ENCODE peak calls at places on chromosomes 6 and 20, in eight cellular contexts. U is psoas muscle, R is mesendoderm, T is cardiac muscle cell, J is RWPE1, E is tibial nerve, B is left lung, G is K562. O is an unnamed sample.
A peak's percentile ranks its signal among the peaks of the same experiment; 100 is the strongest.

GRCh38 chr6:106731144-106731842 is 101.9 kb downstream of the QRSL1 start:
- DNase-seq in E (no peak), B (no peak), R (no peak), T (no peak), J (no peak), U (no peak), G (no peak), O (no peak)

GRCh38 chr6:20211941-20212391 is 303 bp downstream of the MBOAT1 start:
- DNase-seq in T (peak; percentile 47), E (no peak), B (no peak), G (peak; percentile 54), J (peak; percentile 48), U (no peak), R (peak; percentile 71), O (no peak)

GRCh38 chr20:37734228-37734980 is 40.6 kb downstream of the CTNNBL1 start:
- DNase-seq in U (no peak), R (no peak), B (no peak), G (no peak), J (no peak), T (peak; percentile 87), E (no peak), O (no peak)

GRCh38 chr20:25308083-25308491 is 60.2 kb downstream of the PYGB start:
- DNase-seq in J (no peak), U (no peak), R (no peak), B (peak; percentile 72), G (no peak), T (no peak), E (no peak), O (no peak)

GRCh38 chr6:42766163-42766670 is 15.6 kb upstream of the BICRAL start:
- DNase-seq in J (no peak), T (no peak), R (no peak), B (no peak), U (peak; percentile 72), G (no peak), E (no peak), O (no peak)

GRCh38 chr6:157814883-157815282 is 8.2 kb upstream of the SNX9 start:
- DNase-seq in U (no peak), T (no peak), R (no peak), B (no peak), G (no peak), J (no peak), E (no peak), O (no peak)

GRCh38 chr20:34066476-34067090 is 45.5 kb downstream of the EIF2S2 start:
- DNase-seq in E (no peak), R (peak; percentile 44), U (no peak), G (no peak), T (peak; percentile 28), J (no peak), B (no peak), O (no peak)

GRCh38 chr6:110853754-110854477 is 20.7 kb upstream of the AMD1 start:
- DNase-seq in E (no peak), T (no peak), G (no peak), J (peak; percentile 29), R (no peak), B (no peak), U (no peak), O (no peak)

GRCh38 chr6:6851059-6851658 is 256.6 kb upstream of the RREB1 start:
- DNase-seq in T (peak; percentile 99), J (peak; percentile 91), B (no peak), R (peak; percentile 51), E (no peak), G (peak; percentile 85), U (no peak), O (no peak)

GRCh38 chr20:17395729-17396128 is 135.4 kb downstream of the BFSP1 start:
- DNase-seq in G (no peak), B (no peak), J (no peak), U (no peak), E (no peak), R (no peak), T (no peak), O (no peak)

GRCh38 chr6:38234934-38235678 is 404.6 kb downstream of the BTBD9 start:
- DNase-seq in R (no peak), E (no peak), J (no peak), G (no peak), B (no peak), U (no peak), T (no peak), O (no peak)

GRCh38 chr6:49300911-49301310 is 162.1 kb downstream of the MMUT start:
- DNase-seq in B (no peak), R (no peak), J (no peak), E (no peak), T (no peak), G (no peak), U (no peak), O (no peak)

GRCh38 chr6:149859938-149860337 is 4.2 kb downstream of the LRP11 start:
- DNase-seq in T (no peak), G (no peak), U (no peak), R (no peak), E (no peak), B (no peak), J (no peak), O (no peak)

GRCh38 chr6:149861603-149862423 is 2.3 kb downstream of the LRP11 start:
- DNase-seq in R (no peak), U (no peak), E (no peak), T (no peak), B (no peak), G (no peak), J (no peak), O (no peak)

GRCh38 chr6:149860513-149860833 is 3.7 kb downstream of the LRP11 start:
- DNase-seq in R (no peak), T (no peak), J (no peak), G (no peak), U (no peak), B (no peak), E (no peak), O (no peak)

GRCh38 chr6:149859368-149859767 is 4.8 kb downstream of the LRP11 start:
- DNase-seq in E (no peak), U (no peak), B (no peak), J (no peak), T (peak; percentile 84), G (no peak), R (no peak), O (no peak)

DNA sequence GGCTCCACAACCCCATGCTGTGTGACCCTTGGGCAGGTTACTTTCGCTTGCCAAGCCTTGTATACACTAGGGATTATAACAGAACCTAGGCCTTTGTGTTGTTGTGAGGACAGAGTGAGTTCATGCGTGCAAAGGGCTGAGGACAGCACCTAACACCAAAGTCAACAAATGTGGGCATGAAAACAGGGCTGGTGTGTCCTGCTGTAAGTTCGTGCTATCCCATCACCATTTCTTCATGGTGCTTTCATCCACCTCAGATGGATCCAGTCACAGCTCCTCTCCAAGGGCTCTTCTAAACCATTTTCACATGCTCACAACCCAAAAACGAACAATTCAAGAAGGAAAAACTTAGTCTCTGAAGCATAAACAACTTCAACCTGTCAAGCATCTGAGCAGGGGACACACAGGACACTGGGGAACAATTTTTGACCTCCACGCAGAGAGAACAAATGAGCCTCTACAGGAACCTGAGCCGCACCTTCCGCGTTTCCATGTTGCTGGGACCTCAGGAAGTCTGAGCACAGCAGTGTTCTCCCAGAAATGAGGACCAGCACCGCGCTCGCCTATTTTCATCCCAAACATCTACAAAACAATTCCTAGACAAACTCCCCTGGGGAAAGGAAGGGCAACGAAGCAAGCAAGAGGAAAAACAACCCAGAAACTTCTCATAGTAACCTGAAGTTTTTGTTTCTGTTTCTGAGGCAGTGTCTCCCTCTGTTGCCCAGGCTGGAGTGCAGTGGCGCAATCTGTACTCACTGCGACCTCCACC is 3.1 kb downstream of the LRP11 start:
- DNase-seq in G (no peak), U (no peak), T (no peak), E (no peak), R (no peak), B (no peak), J (no peak), O (no peak)
- H3K27ac ChIP-seq in G (no peak overlapping the region), U (no peak overlapping the region), T (no peak overlapping the region), E (no peak overlapping the region), R (no peak overlapping the region), B (no peak overlapping the region), J (peak overlapping the region; percentile 98), O (no peak overlapping the region)

GRCh38 chr20:49484180-49485140 is 2.0 kb upstream of the KCNB1 start:
- DNase-seq in R (peak; percentile 94), E (peak; percentile 72), G (peak; percentile 72), B (peak; percentile 90), U (peak; percentile 91), J (peak; percentile 92), T (peak; percentile 86), O (peak; percentile 58)

GRCh38 chr20:49482621-49483017 is at the start of gene KCNB1:
- DNase-seq in J (peak; percentile 83), E (peak; percentile 30), B (peak; percentile 76), U (peak; percentile 83), R (peak; percentile 91), G (peak; percentile 48), T (peak; percentile 76), O (no peak)

GRCh38 chr20:49483018-49483705 is 694 bp upstream of the KCNB1 start:
- DNase-seq in R (peak; percentile 43), T (no peak), E (no peak), J (no peak), G (no peak), U (no peak), B (no peak), O (no peak)

GRCh38 chr20:49482173-49482572 is 295 bp downstream of the KCNB1 start:
- DNase-seq in E (no peak), U (no peak), T (no peak), B (no peak), G (no peak), J (no peak), R (no peak), O (no peak)

GRCh38 chr20:49483706-49484101 is 1.2 kb upstream of the KCNB1 start:
- DNase-seq in G (no peak), U (no peak), E (no peak), B (no peak), T (no peak), J (no peak), R (no peak), O (no peak)
- H3K27ac ChIP-seq in G (no peak overlapping the region), U (no peak overlapping the region), E (no peak overlapping the region), B (no peak overlapping the region), T (no peak overlapping the region), J (no peak overlapping the region), R (no peak overlapping the region), O (no peak overlapping the region)

GRCh38 chr6:128487055-128487454 is 33.3 kb downstream of the PTPRK start:
- DNase-seq in E (no peak), T (no peak), U (no peak), J (no peak), B (no peak), G (no peak), R (peak; percentile 61), O (no peak)
- H3K27ac ChIP-seq in E (no peak overlapping the region), T (no peak overlapping the region), U (no peak overlapping the region), J (no peak overlapping the region), B (no peak overlapping the region), G (no peak overlapping the region), R (no peak overlapping the region), O (peak overlapping the region; percentile 1)

DNA sequence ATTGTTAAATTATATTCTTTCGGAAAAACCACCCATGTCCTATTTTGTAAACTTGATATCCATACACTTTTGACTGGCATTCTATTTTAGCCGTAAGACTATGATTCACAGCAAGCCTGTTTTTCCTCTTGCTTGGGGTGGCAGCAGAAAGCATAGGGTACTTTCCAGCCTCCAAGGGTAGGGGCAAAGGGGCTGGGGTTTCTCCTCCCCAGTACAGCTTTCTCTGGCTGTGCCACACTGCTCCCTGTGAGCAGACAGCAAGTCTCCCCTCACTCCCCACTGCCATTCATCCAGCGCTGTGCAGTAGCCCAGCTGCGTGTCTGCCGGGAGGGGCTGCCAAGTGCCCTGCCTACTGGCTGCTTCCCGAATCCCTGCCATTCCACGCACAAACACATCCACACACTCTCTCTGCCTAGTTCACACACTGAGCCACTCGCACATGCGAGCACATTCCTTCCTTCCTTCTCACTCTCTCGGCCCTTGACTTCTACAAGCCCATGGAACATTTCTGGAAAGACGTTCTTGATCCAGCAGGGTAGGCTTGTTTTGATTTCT is 2.1 kb upstream of the ESR1 start:
- DNase-seq in G (no peak), E (no peak), U (peak; percentile 78), R (no peak), T (no peak), B (peak; percentile 60), J (no peak), O (no peak)
- H3K27ac ChIP-seq in G (no peak overlapping the region), E (no peak overlapping the region), U (peak overlapping the region; percentile 90), R (no peak overlapping the region), T (no peak overlapping the region), B (no peak overlapping the region), J (no peak overlapping the region), O (no peak overlapping the region)

O was measured in substantia nigra.